ENCODE peak calls at places on chromosome 19, in four cellular contexts. Q is fibroblast of the conjunctiva, Y is RWPE1, L is WTC11. K is an unnamed sample.

GRCh38 chr19:2650515-2650914 is 52.0 kb downstream of the GNG7 start:
- DNase-seq in Q (no peak), Y (no peak), L (no peak), K (no peak)

GRCh38 chr19:50902640-50903039 is 8.6 kb downstream of the KLK4 start:
- DNase-seq in L (no peak), Y (no peak), Q (no peak), K (no peak)

GRCh38 chr19:17113127-17113785 is 37.7 kb downstream of the MYO9B start:
- DNase-seq in Q (no peak), L (no peak), Y (no peak), K (no peak)

GRCh38 chr19:6073858-6074708 is 36.2 kb downstream of the RFX2 start:
- DNase-seq in Y (no peak), L (no peak), Q (no peak), K (no peak)

GRCh38 chr19:2034729-2035589 is 16.1 kb downstream of the MKNK2 start:
- DNase-seq in Q (no peak), L (peak; percentile 99), Y (peak; percentile 64), K (no peak)

GRCh38 chr19:35154535-35155406 is at the start of gene FXYD5:
- DNase-seq in Y (peak; percentile 75), Q (peak; percentile 49), L (peak; percentile 64), K (peak; percentile 66)

GRCh38 chr19:31826325-31826724 is 477.1 kb upstream of the TSHZ3 start:
- DNase-seq in Y (no peak), Q (no peak), L (no peak), K (no peak)

GRCh38 chr19:55224038-55224665 is 4.4 kb downstream of the TMEM86B start:
- DNase-seq in Q (no peak), L (no peak), Y (no peak), K (no peak)

GRCh38 chr19:39351537-39352037 is 9.4 kb downstream of the SAMD4B start:
- DNase-seq in Y (no peak), Q (no peak), L (no peak), K (no peak)

GRCh38 chr19:15629003-15629880 is 11.5 kb upstream of the CYP4F3 start:
- DNase-seq in Y (peak; percentile 81), Q (peak; percentile 17), L (peak; percentile 90), K (no peak)

GRCh38 chr19:49556412-49557398 is 23.7 kb downstream of the NOSIP start:
- DNase-seq in Y (no peak), L (peak; percentile 82), Q (no peak), K (no peak)

GRCh38 chr19:13953021-13953531 is 767 bp downstream of the DCAF15 start:
- DNase-seq in L (peak; percentile 32), Y (peak; percentile 67), Q (peak; percentile 27), K (no peak)

GRCh38 chr19:3606690-3607289 is at the start of gene TBXA2R:
- DNase-seq in Q (no peak), Y (no peak), L (peak; percentile 77), K (no peak)

K was measured in SIG-M5.